ENCODE peak calls at places on chromosomes 6 and 20, in four cellular contexts. One of them, this sample, is unnamed.

GRCh38 chr20:44496976-44497375 is 21.3 kb downstream of the TTPAL start:
- DNase-seq in fibroblast of the aortic adventitia: peak
- DNase-seq in psoas muscle: no peak
- DNase-seq in cardiac fibroblast: peak
- DNase-seq in this sample: no peak

GRCh38 chr6:76876922-76877553 is 586.3 kb downstream of the HTR1B start:
- DNase-seq in psoas muscle: no peak
- DNase-seq in fibroblast of the aortic adventitia: peak
- DNase-seq in cardiac fibroblast: peak
- DNase-seq in this sample: no peak

GRCh38 chr6:154154389-154154967 is 115.4 kb downstream of the OPRM1 start:
- DNase-seq in fibroblast of the aortic adventitia: peak
- DNase-seq in cardiac fibroblast: peak
- DNase-seq in psoas muscle: no peak
- DNase-seq in this sample: peak

GRCh38 chr6:48757661-48758060 is 646.7 kb upstream of the PTCHD4 start:
- DNase-seq in fibroblast of the aortic adventitia: peak
- DNase-seq in psoas muscle: no peak
- DNase-seq in cardiac fibroblast: no peak
- DNase-seq in this sample: no peak

GRCh38 chr20:23515250-23515939 is 24.5 kb downstream of the CST8 start:
- DNase-seq in psoas muscle: no peak
- DNase-seq in fibroblast of the aortic adventitia: no peak
- DNase-seq in cardiac fibroblast: no peak
- DNase-seq in this sample: no peak

GRCh38 chr6:13354331-13355042 is 26.1 kb upstream of the TBC1D7 start:
- DNase-seq in cardiac fibroblast: peak
- DNase-seq in psoas muscle: no peak
- DNase-seq in fibroblast of the aortic adventitia: peak
- DNase-seq in this sample: no peak

GRCh38 chr6:150652848-150653613 is 53.3 kb downstream of the PLEKHG1 start:
- DNase-seq in fibroblast of the aortic adventitia: peak
- DNase-seq in cardiac fibroblast: no peak
- DNase-seq in psoas muscle: no peak
- DNase-seq in this sample: no peak

GRCh38 chr6:10310826-10311225 is 104.0 kb downstream of the TFAP2A start:
- DNase-seq in fibroblast of the aortic adventitia: no peak
- DNase-seq in cardiac fibroblast: no peak
- DNase-seq in psoas muscle: no peak
- DNase-seq in this sample: no peak

GRCh38 chr6:5501837-5502236 is 240.5 kb downstream of the FARS2 start:
- DNase-seq in psoas muscle: no peak
- DNase-seq in fibroblast of the aortic adventitia: no peak
- DNase-seq in cardiac fibroblast: no peak
- DNase-seq in this sample: no peak

GRCh38 chr6:3325210-3325609 is 66.5 kb downstream of the PSMG4 start:
- DNase-seq in fibroblast of the aortic adventitia: peak
- DNase-seq in psoas muscle: no peak
- DNase-seq in cardiac fibroblast: peak
- DNase-seq in this sample: no peak

GRCh38 chr6:53728570-53729194 is 63.1 kb upstream of the KLHL31 start:
- DNase-seq in psoas muscle: no peak
- DNase-seq in cardiac fibroblast: peak
- DNase-seq in fibroblast of the aortic adventitia: peak
- DNase-seq in this sample: no peak

GRCh38 chr6:36319436-36319762 is 17.3 kb downstream of the BNIP5 start:
- DNase-seq in fibroblast of the aortic adventitia: no peak
- DNase-seq in psoas muscle: no peak
- DNase-seq in cardiac fibroblast: no peak
- DNase-seq in this sample: no peak

GRCh38 chr20:19211661-19212523 is 550 bp upstream of the SLC24A3 start:
- DNase-seq in cardiac fibroblast: no peak
- DNase-seq in psoas muscle: peak
- DNase-seq in fibroblast of the aortic adventitia: no peak
- DNase-seq in this sample: no peak
- TF ChIP-seq CTCF in cardiac fibroblast: no peak
- TF ChIP-seq CTCF in psoas muscle: peak
- TF ChIP-seq CTCF in fibroblast of the aortic adventitia: no peak
- TF ChIP-seq CTCF in this sample: no peak

DNA sequence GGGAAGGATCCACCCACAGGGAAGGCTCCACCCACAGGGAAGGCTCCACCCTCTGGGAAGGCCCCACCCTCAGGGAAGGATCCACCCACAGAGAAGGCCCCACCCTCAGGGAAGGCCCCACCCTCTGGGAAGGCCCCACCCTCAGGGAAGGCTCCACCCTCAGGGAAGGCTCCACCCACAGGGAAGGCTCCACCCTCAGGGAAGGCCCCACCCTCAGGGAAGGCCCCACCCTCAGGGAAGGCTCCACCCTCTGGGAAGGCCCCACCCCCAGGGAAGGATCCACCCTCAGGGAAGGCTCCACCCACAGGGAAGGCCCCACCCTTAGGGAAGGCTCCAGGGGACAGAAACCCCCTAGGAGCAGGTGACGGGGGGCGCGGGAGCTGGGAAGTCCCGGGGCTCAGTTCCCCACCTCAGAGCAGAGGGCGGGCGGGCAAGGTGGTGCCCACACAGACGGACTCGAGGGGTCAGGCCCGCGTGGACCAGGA is 39.8 kb downstream of the KCNQ2 start:
- DNase-seq in cardiac fibroblast: no peak
- DNase-seq in fibroblast of the aortic adventitia: no peak
- DNase-seq in psoas muscle: no peak
- DNase-seq in this sample: no peak
- TF ChIP-seq CTCF in cardiac fibroblast: no peak
- TF ChIP-seq CTCF in fibroblast of the aortic adventitia: no peak
- TF ChIP-seq CTCF in psoas muscle: no peak
- TF ChIP-seq CTCF in this sample: no peak

GRCh38 chr6:139390447-139390846 is 16.0 kb upstream of the CITED2 start:
- DNase-seq in psoas muscle: no peak
- DNase-seq in cardiac fibroblast: no peak
- DNase-seq in fibroblast of the aortic adventitia: no peak
- DNase-seq in this sample: no peak
- TF ChIP-seq CTCF in psoas muscle: no peak
- TF ChIP-seq CTCF in cardiac fibroblast: no peak
- TF ChIP-seq CTCF in fibroblast of the aortic adventitia: no peak
- TF ChIP-seq CTCF in this sample: no peak

DNA sequence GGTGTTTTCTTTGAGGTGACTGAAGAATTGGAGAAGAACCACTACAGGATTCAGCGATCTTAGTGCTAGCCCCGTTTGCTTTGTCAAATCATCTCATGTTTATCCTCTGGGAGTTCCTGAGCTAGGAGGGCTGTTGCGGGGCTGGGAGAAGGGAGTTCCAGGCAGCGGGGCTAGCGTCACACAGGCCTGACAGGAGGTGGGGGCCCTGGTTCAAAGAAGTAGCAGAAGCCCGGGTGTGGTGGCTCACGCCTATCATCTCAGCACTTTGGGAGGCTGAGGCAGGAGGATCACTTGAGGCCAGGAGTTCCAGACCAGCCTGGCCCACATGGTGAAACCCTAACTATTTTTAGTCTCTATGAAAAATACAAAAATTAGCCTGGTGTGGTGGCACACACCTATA is 33.2 kb upstream of the SULF2 start:
- DNase-seq in cardiac fibroblast: no peak
- DNase-seq in fibroblast of the aortic adventitia: no peak
- DNase-seq in psoas muscle: no peak
- DNase-seq in this sample: no peak
- TF ChIP-seq CTCF in cardiac fibroblast: no peak
- TF ChIP-seq CTCF in fibroblast of the aortic adventitia: no peak
- TF ChIP-seq CTCF in psoas muscle: no peak
- TF ChIP-seq CTCF in this sample: no peak

GRCh38 chr6:20875369-20875963 is 341.2 kb downstream of the CDKAL1 start:
- DNase-seq in psoas muscle: no peak
- DNase-seq in cardiac fibroblast: peak
- DNase-seq in fibroblast of the aortic adventitia: peak
- DNase-seq in this sample: no peak
- TF ChIP-seq CTCF in psoas muscle: peak
- TF ChIP-seq CTCF in cardiac fibroblast: peak
- TF ChIP-seq CTCF in fibroblast of the aortic adventitia: peak
- TF ChIP-seq CTCF in this sample: no peak

DNA sequence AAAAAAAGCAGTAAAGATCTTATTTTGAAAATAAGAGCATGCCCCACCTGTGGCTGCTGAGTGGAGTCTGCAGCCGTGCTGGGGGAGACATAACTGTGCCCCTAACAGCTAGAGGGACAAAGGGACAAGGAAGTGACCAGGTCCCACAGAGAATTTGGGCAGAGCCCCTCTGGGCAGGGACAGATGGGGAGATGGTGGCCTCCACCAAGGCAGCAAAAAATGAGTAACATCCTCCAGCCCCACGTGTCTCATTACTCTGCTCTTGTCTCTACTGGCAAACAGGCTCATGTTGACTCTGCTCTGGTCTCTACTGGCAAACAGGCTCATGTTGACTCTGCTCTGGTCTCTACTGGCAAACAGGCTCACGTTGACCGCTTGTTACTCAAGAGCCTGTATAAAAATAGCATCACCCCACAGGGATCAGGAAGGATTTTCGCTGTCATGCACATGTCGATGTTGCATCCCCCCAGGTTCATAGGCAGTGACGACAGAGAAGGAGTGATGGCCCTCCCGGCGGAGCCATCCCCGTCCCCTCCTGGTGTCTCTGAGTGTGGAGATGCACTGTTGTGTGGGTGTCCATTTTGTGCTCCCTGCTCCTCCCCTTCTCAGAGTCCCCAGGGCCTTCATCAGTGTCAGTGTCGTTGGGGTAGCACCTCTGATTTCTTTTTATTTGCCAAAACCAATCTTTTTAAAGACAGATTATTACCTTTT is 17.3 kb upstream of the PCMTD2 start:
- DNase-seq in psoas muscle: peak
- DNase-seq in fibroblast of the aortic adventitia: no peak
- DNase-seq in cardiac fibroblast: no peak
- DNase-seq in this sample: no peak
- TF ChIP-seq CTCF in psoas muscle: no peak
- TF ChIP-seq CTCF in fibroblast of the aortic adventitia: no peak
- TF ChIP-seq CTCF in cardiac fibroblast: no peak
- TF ChIP-seq CTCF in this sample: no peak

GRCh38 chr20:50455656-50456451 is 54.3 kb upstream of the PTPN1 start:
- DNase-seq in fibroblast of the aortic adventitia: no peak
- DNase-seq in cardiac fibroblast: no peak
- DNase-seq in psoas muscle: no peak
- DNase-seq in this sample: no peak
- TF ChIP-seq CTCF in fibroblast of the aortic adventitia: no peak
- TF ChIP-seq CTCF in cardiac fibroblast: no peak
- TF ChIP-seq CTCF in psoas muscle: no peak
- TF ChIP-seq CTCF in this sample: no peak

GRCh38 chr6:11947063-11947462 is 65.0 kb upstream of the HIVEP1 start:
- DNase-seq in fibroblast of the aortic adventitia: no peak
- DNase-seq in cardiac fibroblast: no peak
- DNase-seq in psoas muscle: no peak
- DNase-seq in this sample: no peak
- TF ChIP-seq CTCF in fibroblast of the aortic adventitia: peak
- TF ChIP-seq CTCF in cardiac fibroblast: peak
- TF ChIP-seq CTCF in psoas muscle: no peak
- TF ChIP-seq CTCF in this sample: no peak

DNA sequence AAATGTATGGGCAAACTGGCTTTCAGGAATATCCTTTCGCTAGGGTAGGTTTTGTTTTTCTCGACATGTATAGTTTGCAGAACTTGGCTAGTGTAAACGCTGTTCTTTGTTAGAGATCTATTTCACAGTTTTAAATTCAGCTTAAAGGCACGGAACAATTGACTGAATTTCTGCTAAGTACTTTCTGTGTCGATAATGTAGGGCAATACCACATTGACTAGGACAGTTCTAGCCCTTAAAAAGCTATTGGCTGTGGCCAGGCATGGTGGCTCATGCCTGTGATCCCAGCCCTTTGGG is 92.8 kb downstream of the CEP57L1 start:
- DNase-seq in fibroblast of the aortic adventitia: no peak
- DNase-seq in psoas muscle: no peak
- DNase-seq in cardiac fibroblast: no peak
- DNase-seq in this sample: no peak
- TF ChIP-seq CTCF in fibroblast of the aortic adventitia: no peak
- TF ChIP-seq CTCF in psoas muscle: no peak
- TF ChIP-seq CTCF in cardiac fibroblast: no peak
- TF ChIP-seq CTCF in this sample: no peak

GRCh38 chr6:118963003-118963402 is 28.0 kb upstream of the MCM9 start:
- DNase-seq in fibroblast of the aortic adventitia: peak
- DNase-seq in psoas muscle: no peak
- DNase-seq in cardiac fibroblast: peak
- DNase-seq in this sample: no peak
- TF ChIP-seq CTCF in fibroblast of the aortic adventitia: peak
- TF ChIP-seq CTCF in psoas muscle: peak
- TF ChIP-seq CTCF in cardiac fibroblast: peak
- TF ChIP-seq CTCF in this sample: peak